ENCODE peak calls at places on chromosomes 3 and 15, in four cellular contexts. N, E, S and F are unnamed samples.

GRCh38 chr15:22232675-22233074 is 152.3 kb downstream of the OR4M2 start:
- DNase-seq in N (no peak), E (no peak), S (no peak), F (no peak)

GRCh38 chr15:68578960-68579935 is at the start of gene CORO2B:
- DNase-seq in N (no peak), S (no peak), E (no peak), F (no peak)

GRCh38 chr15:57122080-57122845 is 203.8 kb downstream of the TCF12 start:
- DNase-seq in E (no peak), S (no peak), N (no peak), F (no peak)

GRCh38 chr3:108159865-108160264 is 62.4 kb downstream of the IFT57 start:
- DNase-seq in E (no peak), N (no peak), S (no peak), F (no peak)

GRCh38 chr15:79779739-79780138 is 117.1 kb downstream of the MTHFS start:
- DNase-seq in N (no peak), E (no peak), S (no peak), F (no peak)

GRCh38 chr3:65979152-65979551 is 59.6 kb downstream of the MAGI1 start:
- DNase-seq in E (no peak), N (no peak), S (no peak), F (no peak)

GRCh38 chr3:69085543-69086132 is 901 bp downstream of the ARL6IP5 start:
- DNase-seq in S (no peak), E (no peak), N (peak), F (no peak)

GRCh38 chr3:72960812-72961518 is 35.6 kb upstream of the PPP4R2 start:
- DNase-seq in S (no peak), E (peak), N (no peak), F (no peak)

GRCh38 chr3:178084938-178085816 is 451.1 kb upstream of the KCNMB2 start:
- DNase-seq in E (peak), S (peak), N (no peak), F (no peak)

GRCh38 chr3:111080357-111080937 is 8.8 kb downstream of the NECTIN3 start:
- DNase-seq in S (no peak), N (no peak), E (peak), F (no peak)

GRCh38 chr15:64774556-64775523 is 549 bp downstream of the RBPMS2 start:
- DNase-seq in E (no peak), N (peak), S (no peak), F (no peak)

GRCh38 chr15:28896944-28897343 is 11.2 kb downstream of the APBA2 start:
- DNase-seq in N (no peak), E (peak), S (no peak), F (no peak)

GRCh38 chr15:67067161-67067853 is 1.9 kb downstream of the SMAD3 start:
- DNase-seq in N (no peak), E (no peak), S (no peak), F (no peak)
- TF ChIP-seq YY1 in N (no peak), E (no peak), S (no peak), F (no peak)

DNA sequence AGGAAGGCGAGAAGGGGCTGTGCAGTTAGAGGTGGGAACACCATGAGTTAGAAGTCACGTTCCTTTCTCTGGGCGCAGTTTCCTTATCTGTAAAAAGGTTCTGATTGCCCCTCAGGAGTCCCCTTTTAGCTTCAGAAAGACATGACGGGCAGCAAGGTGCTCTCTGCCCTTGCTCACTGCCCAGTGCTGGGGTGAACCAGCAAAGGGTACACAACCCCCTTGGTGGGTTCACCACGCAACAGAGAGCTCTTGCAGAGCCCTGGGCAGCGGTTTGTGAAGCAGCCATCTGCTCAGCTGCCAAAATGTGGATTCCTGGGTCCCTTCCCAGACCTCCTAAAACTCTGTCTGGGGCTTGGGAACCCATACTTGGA is 883 bp downstream of the GCHFR start:
- DNase-seq in E (no peak), N (no peak), S (no peak), F (no peak)
- TF ChIP-seq FOSL1 in E (no peak), N (no peak), S (no peak), F (no peak)

DNA sequence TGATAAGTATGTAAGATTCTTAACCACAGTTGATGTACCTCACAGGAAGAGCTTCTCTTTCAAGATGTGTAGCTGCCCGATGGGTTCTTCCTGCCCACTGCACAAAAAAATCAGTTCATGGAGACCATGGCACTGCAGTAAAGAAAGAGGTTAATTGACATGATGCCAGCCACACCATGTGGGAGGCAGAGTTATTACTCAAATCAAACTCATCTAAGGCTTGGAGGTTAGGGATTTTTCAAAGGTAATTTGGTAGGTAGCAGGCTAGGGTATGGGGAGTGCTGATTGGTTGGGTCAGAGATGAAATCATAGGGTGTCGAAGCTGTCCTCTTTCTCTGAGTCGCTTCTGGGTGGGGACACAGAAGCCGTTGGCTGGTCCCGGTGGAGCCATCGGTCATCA is 57.4 kb upstream of the BDH1 start:
- DNase-seq in E (no peak), N (no peak), S (no peak), F (no peak)
- TF ChIP-seq YY1 in E (no peak), N (no peak), S (no peak), F (no peak)

DNA sequence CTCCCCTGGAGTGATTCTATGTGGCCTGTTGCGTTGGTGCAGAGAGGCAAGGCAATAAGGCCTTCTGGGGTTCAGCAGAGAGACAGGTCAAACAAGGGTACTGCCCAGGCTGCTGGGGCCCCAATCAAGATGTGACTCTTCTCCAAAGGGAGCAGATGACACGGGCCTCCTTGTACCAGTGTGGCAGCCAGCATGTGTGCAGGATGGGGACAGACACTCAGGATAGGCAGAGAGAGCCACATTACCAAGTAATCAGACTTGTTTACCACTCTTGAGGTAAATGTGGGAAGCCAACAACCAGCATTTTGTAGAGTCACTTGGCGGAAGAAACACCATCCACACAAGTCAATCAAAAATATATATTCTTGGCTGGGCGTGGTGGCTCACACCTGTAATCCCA is 95.3 kb upstream of the DLG1 start:
- DNase-seq in E (no peak), S (no peak), N (no peak), F (no peak)
- TF ChIP-seq FOSL1 in E (no peak), S (no peak), N (no peak), F (no peak)